ENCODE peak calls at places on chromosomes 12 and 14, in nine cellular contexts. K, R, O, J, G, U, N, W and P are unnamed samples.

GRCh38 chr12:75666980-75667359 is 155.6 kb upstream of the KRR1 start:
- DNase-seq in K (peak; percentile 92), R (no peak), O (no peak), J (no peak), G (no peak), U (no peak), N (peak; percentile 57), W (peak; percentile 23), P (no peak)

GRCh38 chr14:61561144-61561543 is 134.2 kb upstream of the HIF1A start:
- DNase-seq in K (peak; percentile 70), R (no peak), O (no peak), J (no peak), G (no peak), U (no peak), N (no peak), W (no peak), P (no peak)

GRCh38 chr12:124286414-124286813 is 8.5 kb upstream of the RFLNA start:
- DNase-seq in K (peak; percentile 78), R (no peak), O (no peak), J (no peak), G (no peak), U (no peak), N (no peak), W (no peak), P (no peak)

GRCh38 chr12:22709292-22709691 is 84.3 kb downstream of the ETNK1 start:
- DNase-seq in K (no peak), R (no peak), O (no peak), J (no peak), G (no peak), U (peak; percentile 52), N (no peak), W (no peak), P (peak; percentile 34)

GRCh38 chr14:103727313-103728000 is 11.8 kb downstream of the ZFYVE21 start:
- DNase-seq in K (no peak), R (no peak), O (no peak), J (no peak), G (peak; percentile 65), U (no peak), N (no peak), W (no peak), P (no peak)

GRCh38 chr14:33016611-33017010 is 77.9 kb downstream of the NPAS3 start:
- DNase-seq in K (no peak), R (no peak), O (no peak), J (no peak), G (no peak), U (no peak), N (no peak), W (no peak), P (no peak)

GRCh38 chr12:32312049-32312670 is 87.2 kb upstream of the FGD4 start:
- DNase-seq in K (peak; percentile 66), R (peak; percentile 16), O (no peak), J (no peak), G (no peak), U (peak; percentile 59), N (peak; percentile 55), W (no peak), P (peak; percentile 69)

GRCh38 chr12:94231718-94232117 is 83.3 kb downstream of the PLXNC1 start:
- DNase-seq in K (no peak), R (no peak), O (no peak), J (no peak), G (no peak), U (no peak), N (no peak), W (no peak), P (no peak)

GRCh38 chr12:10672231-10672868 is 1.5 kb downstream of the STYK1 start:
- DNase-seq in K (no peak), R (no peak), O (no peak), J (no peak), G (peak; percentile 78), U (no peak), N (no peak), W (no peak), P (no peak)
- H3K4me3 ChIP-seq in K (no peak overlapping the region), R (no peak overlapping the region), O (no peak overlapping the region), J (no peak overlapping the region), G (peak overlapping the region; percentile 41), U (no peak overlapping the region), N (no peak overlapping the region), W (no peak overlapping the region), P (no peak overlapping the region)

GRCh38 chr12:12610711-12611110 is 965 bp upstream of the CREBL2 start:
- DNase-seq in K (no peak), R (no peak), O (no peak), J (no peak), G (no peak), U (no peak), N (no peak), W (no peak), P (no peak)
- H3K4me3 ChIP-seq in K (peak overlapping the region; percentile 88), R (peak overlapping the region; percentile 67), O (peak overlapping the region; percentile 76), J (peak overlapping the region; percentile 81), G (no peak overlapping the region), U (no peak overlapping the region), N (no peak overlapping the region), W (peak overlapping the region; percentile 91), P (peak overlapping the region; percentile 84)

DNA sequence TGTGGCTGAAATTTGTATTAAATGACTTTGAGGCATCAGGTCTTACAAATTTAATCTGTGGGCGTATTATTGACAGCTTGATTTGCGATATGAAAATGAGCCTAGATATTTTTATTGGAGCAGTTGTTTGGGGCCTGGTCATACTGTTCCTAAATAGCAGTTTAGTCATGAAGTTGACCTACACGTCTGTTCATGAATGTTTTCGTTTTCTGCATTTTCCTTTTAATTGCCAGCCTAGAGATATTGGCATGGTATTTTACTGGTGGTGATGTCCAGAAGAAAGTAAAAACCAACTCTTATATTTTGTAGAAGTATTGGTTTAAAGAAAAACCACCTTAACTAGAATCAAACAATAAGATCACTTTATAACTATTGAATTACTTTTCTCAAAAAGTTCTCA is 1.8 kb downstream of the EML1 start:
- DNase-seq in K (no peak), R (no peak), O (no peak), J (no peak), G (no peak), U (no peak), N (no peak), W (no peak), P (no peak)
- H3K4me3 ChIP-seq in K (no peak overlapping the region), R (no peak overlapping the region), O (no peak overlapping the region), J (no peak overlapping the region), G (no peak overlapping the region), U (no peak overlapping the region), N (no peak overlapping the region), W (no peak overlapping the region), P (no peak overlapping the region)

GRCh38 chr14:35807131-35807961 is 1.7 kb downstream of the RALGAPA1 start:
- DNase-seq in K (no peak), R (no peak), O (no peak), J (no peak), G (no peak), U (no peak), N (no peak), W (no peak), P (no peak)
- H3K4me3 ChIP-seq in K (peak overlapping the region; percentile 71), R (peak overlapping the region; percentile 95), O (no peak overlapping the region), J (peak overlapping the region; percentile 78), G (peak overlapping the region; percentile 78), U (peak overlapping the region; percentile 56), N (no peak overlapping the region), W (no peak overlapping the region), P (no peak overlapping the region)

DNA sequence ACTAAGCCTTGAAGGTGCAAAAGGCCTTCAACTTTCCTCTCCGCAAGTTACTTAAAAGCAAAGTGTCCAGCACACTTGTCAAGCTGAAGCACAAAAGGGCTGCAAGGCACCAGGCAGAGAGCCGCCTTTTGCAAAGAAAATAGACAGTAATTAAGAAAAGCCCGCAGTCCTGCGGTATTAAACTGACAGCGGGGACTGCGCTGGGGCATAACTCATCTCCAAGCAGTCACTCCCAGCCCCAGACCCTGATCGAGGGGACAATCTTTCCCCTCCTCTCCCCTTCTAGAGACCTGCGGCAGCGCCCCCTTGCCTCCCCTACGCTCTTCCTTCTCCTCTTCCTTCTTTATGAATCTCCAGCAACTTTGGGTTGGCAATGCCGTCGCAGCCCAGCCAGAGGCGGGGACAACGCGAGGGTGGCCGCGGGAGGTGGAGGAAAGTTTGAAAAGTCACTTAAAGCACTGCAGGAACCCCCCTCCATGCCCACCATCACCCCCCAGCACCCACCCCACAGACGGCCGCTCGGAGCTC is 200.9 kb upstream of the CAND1 start:
- DNase-seq in K (no peak), R (peak; percentile 9), O (no peak), J (no peak), G (peak; percentile 29), U (peak; percentile 45), N (no peak), W (no peak), P (no peak)
- H3K4me3 ChIP-seq in K (peak overlapping the region; percentile 56), R (no peak overlapping the region), O (peak overlapping the region; percentile 66), J (peak overlapping the region; percentile 77), G (peak overlapping the region; percentile 54), U (peak overlapping the region; percentile 66), N (peak overlapping the region; percentile 42), W (peak overlapping the region; percentile 59), P (no peak overlapping the region)

GRCh38 chr12:48003226-48004038 is 844 bp downstream of the COL2A1 start:
- DNase-seq in K (no peak), R (no peak), O (no peak), J (no peak), G (no peak), U (peak; percentile 45), N (no peak), W (no peak), P (no peak)
- H3K4me3 ChIP-seq in K (peak overlapping the region; percentile 17), R (no peak overlapping the region), O (peak overlapping the region; percentile 56), J (peak overlapping the region; percentile 79), G (peak overlapping the region; percentile 26), U (peak overlapping the region; percentile 35), N (no peak overlapping the region), W (peak overlapping the region; percentile 18), P (no peak overlapping the region)

GRCh38 chr12:6462234-6462995 is 8.1 kb downstream of the VAMP1 start:
- DNase-seq in K (no peak), R (peak; percentile 52), O (peak; percentile 25), J (no peak), G (no peak), U (no peak), N (no peak), W (no peak), P (peak; percentile 66)

GRCh38 chr12:6460751-6461371 is 9.0 kb downstream of the TAPBPL start:
- DNase-seq in K (no peak), R (peak; percentile 39), O (no peak), J (no peak), G (no peak), U (no peak), N (no peak), W (no peak), P (no peak)

GRCh38 chr12:6463211-6463610 is 7.3 kb downstream of the VAMP1 start:
- DNase-seq in K (no peak), R (no peak), O (no peak), J (no peak), G (no peak), U (no peak), N (no peak), W (no peak), P (no peak)

GRCh38 chr12:6463858-6464257 is 6.6 kb downstream of the VAMP1 start:
- DNase-seq in K (no peak), R (no peak), O (no peak), J (no peak), G (no peak), U (no peak), N (no peak), W (no peak), P (no peak)

GRCh38 chr12:6461401-6462233 is 8.9 kb downstream of the VAMP1 start:
- DNase-seq in K (no peak), R (peak; percentile 95), O (peak; percentile 76), J (no peak), G (peak; percentile 58), U (no peak), N (no peak), W (peak; percentile 48), P (peak; percentile 98)
- H3K4me3 ChIP-seq in K (no peak overlapping the region), R (peak overlapping the region; percentile 44), O (peak overlapping the region; percentile 32), J (no peak overlapping the region), G (no peak overlapping the region), U (no peak overlapping the region), N (no peak overlapping the region), W (no peak overlapping the region), P (peak overlapping the region; percentile 44)